ENCODE peak calls at places on chromosomes 11 and 22, in five cellular contexts. One of them, this sample, is unnamed.

GRCh38 chr11:7575841-7576451 is 62.1 kb downstream of the PPFIBP2 start:
- DNase-seq in T-cell: no peak
- DNase-seq in HS-5: no peak
- DNase-seq in germinal center: no peak
- DNase-seq in tibial artery: no peak
- DNase-seq in this sample: no peak

GRCh38 chr11:116482716-116483115 is 290.1 kb downstream of the BUD13 start:
- DNase-seq in HS-5: no peak
- DNase-seq in T-cell: no peak
- DNase-seq in germinal center: no peak
- DNase-seq in tibial artery: no peak
- DNase-seq in this sample: no peak

GRCh38 chr11:926341-926916 is 759 bp downstream of the AP2A2 start:
- DNase-seq in germinal center: no peak
- DNase-seq in HS-5: peak
- DNase-seq in T-cell: no peak
- DNase-seq in tibial artery: peak
- DNase-seq in this sample: no peak

GRCh38 chr11:68505596-68505995 is 45.0 kb downstream of the PPP6R3 start:
- DNase-seq in HS-5: no peak
- DNase-seq in tibial artery: no peak
- DNase-seq in germinal center: no peak
- DNase-seq in T-cell: no peak
- DNase-seq in this sample: no peak

GRCh38 chr11:24588075-24588474 is 91.2 kb downstream of the LUZP2 start:
- DNase-seq in HS-5: peak
- DNase-seq in germinal center: no peak
- DNase-seq in T-cell: no peak
- DNase-seq in tibial artery: no peak
- DNase-seq in this sample: no peak

GRCh38 chr22:30875481-30876215 is 92.9 kb downstream of the MORC2 start:
- DNase-seq in HS-5: no peak
- DNase-seq in germinal center: no peak
- DNase-seq in tibial artery: peak
- DNase-seq in T-cell: no peak
- DNase-seq in this sample: no peak

GRCh38 chr22:49398646-49399045 is 429.0 kb downstream of the BRD1 start:
- DNase-seq in tibial artery: no peak
- DNase-seq in HS-5: no peak
- DNase-seq in germinal center: no peak
- DNase-seq in T-cell: no peak
- DNase-seq in this sample: no peak

GRCh38 chr11:68965901-68966868 is 14.6 kb downstream of the MRGPRD start:
- DNase-seq in HS-5: no peak
- DNase-seq in tibial artery: no peak
- DNase-seq in germinal center: no peak
- DNase-seq in T-cell: no peak
- DNase-seq in this sample: no peak

GRCh38 chr11:125562430-125562829 is 6.8 kb upstream of the EI24 start:
- DNase-seq in germinal center: no peak
- DNase-seq in T-cell: no peak
- DNase-seq in HS-5: no peak
- DNase-seq in tibial artery: no peak
- DNase-seq in this sample: no peak

GRCh38 chr11:38460901-38461300 is 1862.9 kb upstream of the RAG2 start:
- DNase-seq in tibial artery: peak
- DNase-seq in germinal center: no peak
- DNase-seq in T-cell: no peak
- DNase-seq in HS-5: peak
- DNase-seq in this sample: no peak

GRCh38 chr22:36211237-36211881 is 9.8 kb upstream of the APOL4 start:
- DNase-seq in germinal center: no peak
- DNase-seq in HS-5: no peak
- DNase-seq in tibial artery: peak
- DNase-seq in T-cell: no peak
- DNase-seq in this sample: no peak

GRCh38 chr11:106087815-106088435 is 10.5 kb downstream of the AASDHPPT start:
- DNase-seq in germinal center: peak
- DNase-seq in T-cell: peak
- DNase-seq in HS-5: peak
- DNase-seq in tibial artery: peak
- DNase-seq in this sample: peak

GRCh38 chr11:61580292-61580888 is 486 bp downstream of the SYT7 start:
- DNase-seq in T-cell: no peak
- DNase-seq in HS-5: no peak
- DNase-seq in germinal center: no peak
- DNase-seq in tibial artery: no peak
- DNase-seq in this sample: no peak

GRCh38 chr11:70901951-70902521 is 350.3 kb downstream of the SHANK2 start:
- DNase-seq in HS-5: no peak
- DNase-seq in germinal center: no peak
- DNase-seq in T-cell: no peak
- DNase-seq in tibial artery: no peak
- DNase-seq in this sample: no peak

This sample was measured in natural killer cell.